ENCODE peak calls at places on chromosomes 16 and 17, in ten cellular contexts. G is fibroblast of lung, B is cardiac muscle cell, L is spleen, T is foreskin fibroblast, J is upper lobe of right lung, S is IMR-90, E is NB4, A is cardiac fibroblast, F is left ventricle myocardium inferior. K is an unnamed sample.

GRCh38 chr17:35154486-35154885 is 6.9 kb downstream of the UNC45B start:
- DNase-seq in J (no peak), F (no peak), B (no peak), T (no peak), S (no peak), L (peak; percentile 68), G (no peak), A (no peak), E (no peak), K (no peak)

GRCh38 chr16:72406390-72406789 is 234.4 kb upstream of the PMFBP1 start:
- DNase-seq in G (no peak), A (no peak), B (no peak), S (no peak), L (no peak), F (no peak), T (no peak), E (no peak), J (no peak), K (no peak)

GRCh38 chr17:59260724-59261123 is 40.4 kb downstream of the GDPD1 start:
- DNase-seq in J (no peak), S (no peak), F (no peak), L (no peak), B (no peak), E (no peak), G (no peak), T (no peak), A (no peak), K (no peak)

GRCh38 chr17:78898947-78899346 is 4.1 kb downstream of the CEP295NL start:
- DNase-seq in E (no peak), A (no peak), J (no peak), G (no peak), L (no peak), T (no peak), B (no peak), S (no peak), F (no peak), K (no peak)

GRCh38 chr17:61161615-61162134 is 238.0 kb upstream of the TBX2 start:
- DNase-seq in A (no peak), L (no peak), E (no peak), F (no peak), S (peak; percentile 16), B (no peak), G (no peak), T (no peak), J (no peak), K (no peak)

GRCh38 chr16:25007284-25007984 is 7.7 kb downstream of the ARHGAP17 start:
- DNase-seq in B (no peak), T (peak; percentile 61), S (peak; percentile 89), L (no peak), F (no peak), E (no peak), A (peak; percentile 83), G (peak; percentile 76), J (no peak), K (no peak)

GRCh38 chr17:77622627-77623026 is 335.9 kb upstream of the TNRC6C start:
- DNase-seq in T (no peak), B (no peak), J (no peak), A (peak; percentile 20), G (no peak), L (no peak), S (no peak), E (no peak), F (no peak), K (no peak)

GRCh38 chr17:78802459-78802858 is 20.4 kb upstream of the CYTH1 start:
- DNase-seq in T (no peak), J (no peak), E (no peak), L (no peak), S (no peak), B (no peak), A (no peak), F (no peak), G (no peak), K (no peak)

GRCh38 chr17:8345951-8346665 is 6.5 kb downstream of the ODF4 start:
- DNase-seq in A (no peak), T (no peak), F (no peak), E (no peak), B (no peak), J (no peak), S (no peak), G (no peak), L (no peak), K (no peak)

GRCh38 chr16:57533618-57534336 is 2.6 kb downstream of the CCDC102A start:
- DNase-seq in L (peak; percentile 81), J (peak; percentile 69), F (no peak), T (no peak), S (no peak), B (peak; percentile 63), E (peak; percentile 33), G (no peak), A (no peak), K (peak; percentile 16)

GRCh38 chr16:9219811-9220210 is 128.4 kb downstream of the HAPSTR1 start:
- DNase-seq in J (no peak), S (no peak), T (no peak), F (no peak), E (no peak), G (no peak), A (no peak), L (no peak), B (no peak), K (no peak)

GRCh38 chr17:38663125-38663751 is 11.5 kb downstream of the EPOP start:
- DNase-seq in T (peak; percentile 29), F (peak; percentile 46), L (peak; percentile 76), G (peak; percentile 38), E (peak; percentile 80), A (peak; percentile 46), J (peak; percentile 82), S (peak; percentile 29), B (peak; percentile 89), K (no peak)

GRCh38 chr16:22359679-22360078 is 14.7 kb downstream of the CDR2 start:
- DNase-seq in F (no peak), A (no peak), J (no peak), B (no peak), S (no peak), L (no peak), E (no peak), T (no peak), G (no peak), K (no peak)

GRCh38 chr16:53614346-53614745 is 89.3 kb downstream of the RPGRIP1L start:
- DNase-seq in B (no peak), S (peak; percentile 6), G (no peak), J (no peak), E (no peak), L (no peak), T (no peak), A (peak; percentile 72), F (no peak), K (no peak)

GRCh38 chr17:75459590-75460267 is 3.3 kb downstream of the TMEM94 start:
- DNase-seq in E (peak; percentile 59), J (no peak), A (no peak), B (no peak), S (no peak), G (no peak), L (no peak), F (no peak), T (no peak), K (peak; percentile 19)

GRCh38 chr17:58601976-58602375 is 87.5 kb upstream of the MTMR4 start:
- DNase-seq in J (no peak), B (no peak), E (no peak), F (no peak), A (no peak), G (no peak), T (no peak), L (no peak), S (no peak), K (no peak)

GRCh38 chr17:81519284-81520020 is 6.9 kb upstream of the ACTG1 start:
- DNase-seq in A (no peak), L (peak; percentile 93), G (no peak), T (no peak), S (no peak), F (no peak), J (peak; percentile 89), B (peak; percentile 53), E (no peak), K (peak; percentile 59)
- TF ChIP-seq CTCF in A (no peak), L (peak; percentile 75), G (peak; percentile 4), T (no peak), S (peak; percentile 31), F (peak; percentile 56), J (peak; percentile 58), B (peak; percentile 16), E (no peak), K (peak; percentile 45)

DNA sequence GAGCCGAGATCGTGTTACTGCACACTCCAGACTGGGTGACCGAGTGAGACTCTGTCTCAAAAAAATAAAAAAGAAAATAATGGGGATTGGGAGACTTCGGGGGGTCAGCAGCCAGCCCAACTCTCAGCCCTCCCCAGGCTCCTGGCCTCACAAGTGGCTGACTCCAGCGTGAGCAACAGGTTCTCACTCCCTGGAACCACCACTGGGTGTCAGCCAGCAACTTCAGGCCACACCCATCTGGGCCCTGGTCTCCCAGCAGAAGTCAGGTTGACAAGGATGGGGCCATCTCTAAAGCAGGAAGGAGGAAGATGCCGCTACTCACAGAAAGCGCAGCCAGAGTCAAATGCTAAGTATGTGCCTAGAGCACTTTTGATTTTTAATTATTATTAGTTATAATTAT is 139.4 kb downstream of the C16orf78 start:
- DNase-seq in L (peak; percentile 41), S (no peak), A (peak; percentile 20), J (peak; percentile 6), T (no peak), E (peak; percentile 64), F (no peak), B (no peak), G (no peak), K (no peak)
- TF ChIP-seq CTCF in L (no peak), S (no peak), A (peak; percentile 10), J (no peak), T (no peak), E (peak; percentile 27), F (peak; percentile 41), B (no peak), G (no peak), K (no peak)

DNA sequence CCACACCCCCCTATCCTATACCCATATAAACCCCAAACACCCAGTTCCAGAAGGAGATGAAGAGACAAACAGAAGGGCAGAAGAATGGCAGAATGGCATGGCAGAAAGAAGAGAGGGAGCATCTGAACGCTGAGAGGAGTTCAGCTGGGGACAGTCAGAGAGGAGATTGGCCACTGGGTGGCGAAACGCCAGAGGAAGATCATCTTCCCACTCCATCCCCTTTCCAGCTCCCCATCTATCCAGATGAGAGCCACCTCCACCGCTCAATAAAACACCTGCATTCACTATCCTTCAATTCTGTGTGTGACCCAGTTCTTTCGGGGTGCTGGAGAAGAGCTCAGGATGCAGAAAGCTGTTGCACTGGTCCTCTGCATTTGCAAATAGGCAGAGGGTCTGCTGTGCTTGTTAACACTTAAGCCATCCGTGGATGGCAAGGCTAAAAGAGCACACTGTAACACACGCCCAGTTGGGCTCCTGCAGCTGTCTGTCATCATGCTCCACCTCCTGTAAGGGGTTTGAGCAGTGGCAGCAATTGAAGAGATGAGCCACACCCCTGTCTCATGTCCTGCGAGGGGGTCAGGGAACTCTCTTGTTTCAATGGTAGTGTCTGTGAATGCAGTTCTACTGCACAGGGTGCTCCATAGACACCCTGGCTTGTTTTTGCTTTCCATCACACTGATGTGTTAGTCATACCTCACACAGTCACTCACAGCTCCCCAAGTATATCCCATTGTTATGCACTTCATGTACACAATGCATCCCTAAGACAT is 1034.8 kb upstream of the RBFOX1 start:
- DNase-seq in G (no peak), S (no peak), A (no peak), T (no peak), J (no peak), L (no peak), E (no peak), F (no peak), B (no peak), K (no peak)
- TF ChIP-seq CTCF in G (no peak), S (no peak), A (no peak), T (no peak), J (no peak), L (no peak), E (no peak), F (no peak), B (no peak), K (no peak)

GRCh38 chr16:29991571-29991904 is 3.9 kb downstream of the HIRIP3 start:
- DNase-seq in A (no peak), J (no peak), L (peak; percentile 47), S (no peak), B (no peak), T (no peak), F (no peak), G (no peak), E (no peak), K (no peak)
- TF ChIP-seq CTCF in A (no peak), J (no peak), L (no peak), S (no peak), B (no peak), T (no peak), F (no peak), G (no peak), E (no peak), K (no peak)

K was measured in natural killer cell.